ENCODE peak calls at places on chromosomes 16 and 17, in four cellular contexts. K is mesendoderm, N is IMR-90, T is mesenchymal stem cell. J is an unnamed sample. For H3K79me1, the result is how much of the 10 kb centered on the place peaks cover.

GRCh38 chr16:49462989-49463371 is 89.4 kb downstream of the C16orf78 start:
- DNase-seq in T (no peak), N (no peak), K (no peak), J (no peak)

GRCh38 chr16:57009641-57010170 is 20.3 kb downstream of the NLRC5 start:
- DNase-seq in K (no peak), T (no peak), N (no peak), J (no peak)

GRCh38 chr17:5237541-5238016 is 2.9 kb upstream of the SCIMP start:
- DNase-seq in T (peak), N (peak), K (peak), J (peak)

GRCh38 chr16:67941469-67942199 is 2.3 kb downstream of the LCAT start:
- DNase-seq in K (no peak), N (no peak), T (no peak), J (no peak)

GRCh38 chr16:70715113-70715711 is 29.4 kb upstream of the MTSS2 start:
- DNase-seq in N (peak), K (peak), T (peak), J (no peak)

GRCh38 chr17:38428643-38429371 is 543 bp downstream of the ARHGAP23 start:
- DNase-seq in T (peak), N (peak), K (no peak), J (no peak)

GRCh38 chr17:51365090-51365489 is 104.7 kb downstream of the UTP18 start:
- DNase-seq in T (no peak), N (no peak), K (no peak), J (no peak)

GRCh38 chr16:66322174-66322573 is 44.3 kb upstream of the CDH5 start:
- DNase-seq in N (no peak), K (no peak), T (no peak), J (no peak)

GRCh38 chr16:23504453-23505179 is 5.7 kb downstream of the GGA2 start:
- DNase-seq in N (peak), T (peak), K (peak), J (peak)

GRCh38 chr16:62077998-62078397 is 41.8 kb upstream of the CDH8 start:
- DNase-seq in T (no peak), K (peak), N (no peak), J (peak)

GRCh38 chr17:78131172-78132085 is 858 bp downstream of the TMC8 start:
- DNase-seq in T (no peak), K (no peak), N (no peak), J (no peak)

GRCh38 chr16:149024-149675 is 3.3 kb upstream of the HBZ start:
- DNase-seq in N (peak), K (no peak), T (peak), J (no peak)

GRCh38 chr17:76909971-76910760 is 42.0 kb downstream of the MGAT5B start:
- DNase-seq in N (peak), K (peak), T (peak), J (peak)

GRCh38 chr17:17420561-17421269 is 56.1 kb upstream of the MED9 start:
- DNase-seq in T (no peak), N (peak), K (no peak), J (no peak)

GRCh38 chr16:85615852-85616607 is 2.9 kb downstream of the GSE1 start:
- DNase-seq in N (peak), T (peak), K (peak), J (peak)

GRCh38 chr16:75464130-75464918 is at the start of gene TMEM170A:
- DNase-seq in N (peak), T (peak), K (peak), J (peak)

GRCh38 chr16:17373533-17373932 is 97.2 kb downstream of the XYLT1 start:
- DNase-seq in T (no peak), N (no peak), K (no peak), J (no peak)

GRCh38 chr16:62035115-62036092 is 834 bp downstream of the CDH8 start:
- DNase-seq in K (peak), T (no peak), N (no peak), J (peak)

GRCh38 chr16:89863741-89864391 is 9.5 kb upstream of the TCF25 start:
- DNase-seq in N (peak), T (no peak), K (peak), J (no peak)

GRCh38 chr17:53571342-53571741 is 251.4 kb upstream of the KIF2B start:
- DNase-seq in N (no peak), T (peak), K (no peak), J (no peak)

GRCh38 chr16:68445458-68445857 is 2.9 kb downstream of the SMPD3 start:
- DNase-seq in K (peak), N (peak), T (peak), J (peak)

GRCh38 chr17:10516638-10517037 is 1.7 kb downstream of the MYH1 start:
- DNase-seq in T (no peak), K (no peak), N (no peak), J (no peak)

GRCh38 chr16:67995423-67995822 is 3.9 kb downstream of the DPEP2 start:
- DNase-seq in K (no peak), T (no peak), N (no peak), J (no peak)

GRCh38 chr17:4808378-4808767 is 1.4 kb downstream of the PLD2 start:
- DNase-seq in N (no peak), K (no peak), T (no peak), J (no peak)

GRCh38 chr16:6193718-6194117 is 1096.1 kb upstream of the EEF2KMT start:
- DNase-seq in N (no peak), T (no peak), K (peak), J (peak)

GRCh38 chr16:82621796-82622195 is 5.0 kb upstream of the CDH13 start:
- DNase-seq in K (no peak), N (no peak), T (no peak), J (no peak)

GRCh38 chr17:59561042-59561441 is 4.4 kb upstream of the DHX40 start:
- DNase-seq in K (peak), N (peak), T (peak), J (no peak)

GRCh38 chr17:58338907-58339774 is 10.5 kb upstream of the TSPOAP1 start:
- DNase-seq in K (peak), T (peak), N (peak), J (no peak)

GRCh38 chr16:78297066-78297666 is 197.7 kb downstream of the WWOX start:
- DNase-seq in K (no peak), T (peak), N (no peak), J (no peak)

GRCh38 chr16:87644186-87644585 is 41.9 kb downstream of the JPH3 start:
- DNase-seq in K (no peak), T (no peak), N (no peak), J (no peak)

GRCh38 chr17:70820276-70820675 is 650.9 kb downstream of the KCNJ2 start:
- DNase-seq in K (no peak), N (peak), T (no peak), J (no peak)

GRCh38 chr16:714079-714478 is 839 bp upstream of the METRN start:
- DNase-seq in K (no peak), T (no peak), N (no peak), J (no peak)

GRCh38 chr17:75983501-75984181 is 4.6 kb downstream of the TEN1 start:
- DNase-seq in N (no peak), K (peak), T (no peak), J (no peak)

GRCh38 chr16:88931936-88932335 is 45.1 kb downstream of the CBFA2T3 start:
- DNase-seq in T (no peak), K (no peak), N (no peak), J (no peak)

GRCh38 chr16:68236804-68237242 is 896 bp upstream of the ESRP2 start:
- DNase-seq in T (no peak), K (no peak), N (no peak), J (no peak)

GRCh38 chr16:67653131-67654068 is 6.7 kb downstream of the ACD start:
- DNase-seq in K (no peak), T (peak), N (no peak), J (no peak)

GRCh38 chr17:37493249-37494027 is 3.7 kb downstream of the DUSP14 start:
- DNase-seq in N (peak), K (no peak), T (peak), J (no peak)

GRCh38 chr16:84839054-84839453 is 19.3 kb downstream of the CRISPLD2 start:
- DNase-seq in T (peak), K (no peak), N (peak), J (no peak)

GRCh38 chr17:66684716-66685115 is 150.2 kb upstream of the CACNG5 start:
- DNase-seq in T (no peak), N (no peak), K (no peak), J (no peak)

GRCh38 chr17:45022288-45022648 is 29.2 kb downstream of the DCAKD start:
- DNase-seq in K (no peak), N (no peak), T (no peak), J (no peak)
- H3K4me3 ChIP-seq in K (no peak), N (no peak), T (no peak), J (no peak)

GRCh38 chr17:1577186-1577585 is 14.6 kb upstream of the PITPNA start:
- DNase-seq in T (peak), K (peak), N (peak), J (no peak)
- H3K4me2 ChIP-seq in T (no peak), K (no peak), N (peak), J (no peak)

DNA sequence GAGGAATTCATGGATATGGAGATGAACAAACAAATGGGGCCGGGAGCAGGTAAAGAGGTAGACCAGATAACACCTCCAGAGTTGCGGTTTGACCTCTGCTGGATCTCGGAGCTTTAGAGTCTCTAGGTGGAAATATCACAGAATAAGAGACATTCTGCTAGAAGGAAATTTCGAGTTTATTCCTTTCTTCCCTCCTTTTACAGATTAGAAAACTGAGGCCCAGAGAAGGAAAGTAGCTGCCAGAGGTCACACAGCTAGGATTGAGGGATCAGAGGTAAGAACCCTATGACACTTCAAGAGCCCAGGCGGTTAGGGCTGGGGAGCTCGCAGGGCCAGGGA is 7.7 kb upstream of the COL1A1 start:
- DNase-seq in T (no peak), N (no peak), K (no peak), J (no peak)
- H3K79me1 ChIP-seq in T (under half), N (half or more), K (under half), J (under half)

GRCh38 chr16:50496990-50497389 is 51.2 kb upstream of the NKD1 start:
- DNase-seq in T (no peak), K (no peak), N (no peak), J (no peak)
- H3K4me3 ChIP-seq in T (no peak), K (no peak), N (no peak), J (no peak)

GRCh38 chr17:49125449-49125848 is 7.1 kb upstream of the B4GALNT2 start:
- DNase-seq in T (no peak), N (no peak), K (no peak), J (no peak)
- H3K4me2 ChIP-seq in T (no peak), N (no peak), K (no peak), J (no peak)

DNA sequence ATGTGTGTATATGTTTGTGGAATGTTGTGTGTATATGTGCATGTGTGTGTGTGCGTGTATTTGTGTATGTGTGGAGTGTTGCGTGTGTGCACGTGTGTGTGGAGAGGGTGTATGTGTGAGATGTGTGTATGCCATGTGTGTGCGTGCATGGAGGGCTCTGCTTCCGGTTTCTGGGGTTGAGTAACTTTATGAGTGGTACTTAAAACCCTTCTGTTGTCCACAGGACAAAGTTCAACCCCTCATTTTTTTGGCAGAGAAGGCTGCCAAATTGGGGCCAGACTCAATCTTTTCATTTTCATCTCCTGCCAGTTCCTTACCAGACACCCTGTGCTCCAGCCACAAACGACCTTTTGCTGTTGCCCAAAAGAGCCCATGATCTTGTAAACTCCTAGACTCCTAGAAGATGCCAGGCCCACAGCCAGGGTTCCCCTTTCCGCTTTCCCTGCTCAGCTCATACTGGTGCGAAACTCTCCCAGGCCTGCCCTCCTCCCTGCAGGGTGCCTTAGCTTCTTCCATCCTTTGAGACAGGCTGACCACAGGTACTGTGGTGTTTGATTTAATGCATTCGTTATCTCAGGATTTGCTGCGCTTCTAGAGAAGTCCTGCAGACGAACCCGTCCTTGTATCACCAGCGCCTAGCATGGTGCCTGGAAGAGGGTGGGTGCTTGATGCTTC is 100.2 kb downstream of the CMIP start:
- DNase-seq in T (no peak), K (no peak), N (peak), J (no peak)
- H3K79me1 ChIP-seq in T (half or more), K (half or more), N (half or more), J (under half)